ENCODE peak calls at places on chromosomes 11 and 22, in nine cellular contexts. W, I, H, C, J, P, B, Y and A are unnamed samples.

GRCh38 chr11:10486161-10486840 is 31.2 kb downstream of the AMPD3 start:
- DNase-seq in W (no peak), I (no peak), H (no peak), C (no peak), J (no peak), P (no peak), B (no peak), Y (no peak), A (no peak)

GRCh38 chr11:103633037-103633788 is 403.2 kb upstream of the DDI1 start:
- DNase-seq in W (no peak), I (no peak), H (peak), C (no peak), J (no peak), P (no peak), B (no peak), Y (no peak), A (no peak)

GRCh38 chr11:13098067-13098466 is 89.0 kb downstream of the RASSF10 start:
- DNase-seq in W (no peak), I (no peak), H (no peak), C (no peak), J (no peak), P (no peak), B (no peak), Y (no peak), A (no peak)

GRCh38 chr11:68314203-68314885 is 2.0 kb downstream of the LRP5 start:
- DNase-seq in W (no peak), I (no peak), H (no peak), C (no peak), J (no peak), P (no peak), B (no peak), Y (no peak), A (no peak)

GRCh38 chr11:130206141-130206540 is 46.6 kb downstream of the ST14 start:
- DNase-seq in W (no peak), I (no peak), H (no peak), C (no peak), J (no peak), P (no peak), B (no peak), Y (no peak), A (no peak)

GRCh38 chr11:64687204-64687603 is 35.8 kb downstream of the NRXN2 start:
- DNase-seq in W (no peak), I (no peak), H (no peak), C (no peak), J (peak), P (peak), B (no peak), Y (no peak), A (no peak)

GRCh38 chr22:42462016-42462415 is 29.8 kb upstream of the NFAM1 start:
- DNase-seq in W (no peak), I (peak), H (no peak), C (no peak), J (no peak), P (no peak), B (no peak), Y (no peak), A (no peak)

GRCh38 chr22:30265131-30265720 is 1.4 kb downstream of the OSM start:
- DNase-seq in W (no peak), I (no peak), H (no peak), C (no peak), J (no peak), P (no peak), B (no peak), Y (no peak), A (no peak)

GRCh38 chr11:70122490-70123198 is 44.5 kb downstream of the ANO1 start:
- DNase-seq in W (no peak), I (no peak), H (no peak), C (no peak), J (peak), P (no peak), B (no peak), Y (no peak), A (no peak)

GRCh38 chr11:95565692-95566091 is 223.9 kb downstream of the FAM76B start:
- DNase-seq in W (no peak), I (no peak), H (no peak), C (no peak), J (no peak), P (no peak), B (no peak), Y (no peak), A (no peak)

GRCh38 chr22:32800158-32800557 is 1.3 kb upstream of the TIMP3 start:
- DNase-seq in W (no peak), I (no peak), H (no peak), C (no peak), J (no peak), P (no peak), B (no peak), Y (no peak), A (no peak)

GRCh38 chr11:129881570-129882170 is 13.7 kb downstream of the NFRKB start:
- DNase-seq in W (no peak), I (peak), H (peak), C (no peak), J (peak), P (no peak), B (no peak), Y (no peak), A (peak)

GRCh38 chr11:116773203-116774112 is 671 bp upstream of the BUD13 start:
- DNase-seq in W (no peak), I (no peak), H (peak), C (no peak), J (no peak), P (no peak), B (no peak), Y (no peak), A (no peak)

GRCh38 chr22:33083212-33083611 is 25.0 kb upstream of the SYN3 start:
- DNase-seq in W (no peak), I (no peak), H (no peak), C (no peak), J (no peak), P (no peak), B (no peak), Y (no peak), A (no peak)

GRCh38 chr22:43726964-43727543 is 85.1 kb downstream of the EFCAB6 start:
- DNase-seq in W (no peak), I (no peak), H (no peak), C (no peak), J (no peak), P (no peak), B (no peak), Y (no peak), A (no peak)

GRCh38 chr11:35338928-35339327 is 80.4 kb downstream of the SLC1A2 start:
- DNase-seq in W (no peak), I (no peak), H (no peak), C (no peak), J (no peak), P (no peak), B (no peak), Y (no peak), A (no peak)

GRCh38 chr11:94011478-94011877 is 9.7 kb upstream of the HEPHL1 start:
- DNase-seq in W (no peak), I (no peak), H (no peak), C (no peak), J (no peak), P (no peak), B (no peak), Y (no peak), A (no peak)

GRCh38 chr11:56932572-56933235 is 56.0 kb upstream of the OR5AK2 start:
- DNase-seq in W (no peak), I (no peak), H (peak), C (no peak), J (no peak), P (no peak), B (peak), Y (no peak), A (peak)

GRCh38 chr22:44182591-44183588 is 2.2 kb downstream of the PARVG start:
- DNase-seq in W (no peak), I (no peak), H (no peak), C (no peak), J (no peak), P (no peak), B (no peak), Y (no peak), A (no peak)

GRCh38 chr11:134413334-134414035 is 1.4 kb upstream of the B3GAT1 start:
- DNase-seq in W (no peak), I (no peak), H (no peak), C (no peak), J (no peak), P (no peak), B (no peak), Y (no peak), A (no peak)

GRCh38 chr22:30074994-30075393 is 5.3 kb upstream of the HORMAD2 start:
- DNase-seq in W (no peak), I (no peak), H (no peak), C (no peak), J (no peak), P (no peak), B (no peak), Y (no peak), A (no peak)

GRCh38 chr22:38753894-38754246 is 1.9 kb downstream of the SUN2 start:
- DNase-seq in W (no peak), I (no peak), H (no peak), C (no peak), J (no peak), P (no peak), B (no peak), Y (no peak), A (no peak)

GRCh38 chr22:46653596-46653995 is 33.4 kb downstream of the GRAMD4 start:
- DNase-seq in W (no peak), I (no peak), H (no peak), C (no peak), J (no peak), P (no peak), B (no peak), Y (no peak), A (no peak)

GRCh38 chr11:134755535-134755934 is 343.5 kb upstream of the B3GAT1 start:
- DNase-seq in W (no peak), I (no peak), H (no peak), C (no peak), J (no peak), P (no peak), B (no peak), Y (no peak), A (no peak)

GRCh38 chr11:64656797-64657196 is 65.8 kb downstream of the SLC22A12 start:
- DNase-seq in W (no peak), I (no peak), H (no peak), C (no peak), J (no peak), P (no peak), B (no peak), Y (no peak), A (no peak)

GRCh38 chr22:29344137-29344536 is 28.6 kb upstream of the RASL10A start:
- DNase-seq in W (peak), I (peak), H (peak), C (peak), J (peak), P (peak), B (peak), Y (peak), A (peak)

GRCh38 chr22:33869946-33870345 is 50.3 kb downstream of the LARGE1 start:
- DNase-seq in W (no peak), I (no peak), H (no peak), C (no peak), J (no peak), P (no peak), B (no peak), Y (no peak), A (no peak)

GRCh38 chr22:32999039-32999861 is 58.9 kb downstream of the SYN3 start:
- DNase-seq in W (no peak), I (no peak), H (no peak), C (no peak), J (no peak), P (no peak), B (no peak), Y (no peak), A (no peak)

GRCh38 chr22:40922484-40923303 is 28.5 kb upstream of the RBX1 start:
- DNase-seq in W (peak), I (peak), H (peak), C (peak), J (peak), P (no peak), B (peak), Y (peak), A (peak)

GRCh38 chr11:78622666-78623065 is 48.0 kb upstream of the NARS2 start:
- DNase-seq in W (no peak), I (no peak), H (no peak), C (no peak), J (no peak), P (no peak), B (no peak), Y (no peak), A (no peak)

GRCh38 chr11:20112291-20113146 is 47.8 kb downstream of the DBX1 start:
- DNase-seq in W (peak), I (no peak), H (peak), C (peak), J (no peak), P (peak), B (peak), Y (peak), A (peak)

GRCh38 chr22:37930270-37930951 is 23.0 kb downstream of the C22orf23 start:
- DNase-seq in W (no peak), I (no peak), H (peak), C (peak), J (peak), P (no peak), B (no peak), Y (no peak), A (no peak)

GRCh38 chr11:7532395-7532794 is 18.6 kb downstream of the PPFIBP2 start:
- DNase-seq in W (no peak), I (no peak), H (no peak), C (no peak), J (no peak), P (no peak), B (no peak), Y (no peak), A (no peak)

GRCh38 chr22:49825436-49825835 is 2.2 kb downstream of the BRD1 start:
- DNase-seq in W (no peak), I (no peak), H (peak), C (no peak), J (no peak), P (no peak), B (peak), Y (no peak), A (peak)

GRCh38 chr11:62601114-62601363 is 626 bp downstream of the MTA2 start:
- DNase-seq in W (no peak), I (no peak), H (no peak), C (no peak), J (peak), P (no peak), B (no peak), Y (no peak), A (no peak)